ENCODE peak calls at places on chromosomes 3 and 15, in eight cellular contexts. D, Q, W, N, A, U, J and C are unnamed samples. For H3K36me3, the result is how much of the 10 kb centered on the place peaks cover.

GRCh38 chr3:72571052-72571451 is 277.2 kb downstream of the SHQ1 start:
- DNase-seq in N (no peak), Q (no peak), U (no peak), J (no peak), A (no peak), D (no peak), W (no peak), C (no peak)

GRCh38 chr3:42515976-42516375 is 13.5 kb downstream of the VIPR1 start:
- DNase-seq in D (no peak), Q (no peak), N (no peak), U (no peak), J (no peak), A (no peak), W (no peak), C (no peak)

GRCh38 chr15:76217029-76217866 is 94.0 kb downstream of the ETFA start:
- DNase-seq in N (no peak), U (no peak), W (no peak), A (no peak), J (no peak), D (no peak), Q (no peak), C (no peak)

GRCh38 chr15:100284191-100284590 is 57.6 kb downstream of the ADAMTS17 start:
- DNase-seq in J (no peak), N (no peak), U (no peak), Q (no peak), A (no peak), W (no peak), D (no peak), C (no peak)

GRCh38 chr3:124316034-124316287 is 324.0 kb upstream of the ROPN1 start:
- DNase-seq in J (no peak), A (no peak), Q (no peak), N (no peak), D (no peak), W (no peak), U (no peak), C (no peak)

GRCh38 chr3:34881026-34881425 is 758.3 kb upstream of the ARPP21 start:
- DNase-seq in Q (no peak), A (no peak), U (no peak), N (no peak), D (no peak), W (no peak), J (no peak), C (no peak)

GRCh38 chr3:155441026-155441425 is 147.5 kb upstream of the STRIT1 start:
- DNase-seq in U (no peak), Q (no peak), N (no peak), J (no peak), D (no peak), A (no peak), W (no peak), C (no peak)

GRCh38 chr3:71119171-71119570 is 464.4 kb downstream of the FOXP1 start:
- DNase-seq in N (no peak), J (no peak), D (no peak), U (no peak), Q (no peak), W (no peak), A (no peak), C (no peak)

GRCh38 chr3:89692601-89693000 is 585.2 kb downstream of the EPHA3 start:
- DNase-seq in D (no peak), A (no peak), Q (no peak), N (no peak), J (no peak), U (no peak), W (no peak), C (no peak)

GRCh38 chr3:149621218-149622005 is 36.4 kb downstream of the WWTR1 start:
- DNase-seq in W (no peak), A (no peak), Q (no peak), D (no peak), N (peak), U (no peak), J (no peak), C (no peak)

GRCh38 chr15:40257656-40258450 is 19.0 kb downstream of the PAK6 start:
- DNase-seq in U (no peak), Q (peak), A (no peak), J (no peak), W (no peak), D (no peak), N (no peak), C (no peak)

GRCh38 chr3:155243512-155243921 is 50.0 kb downstream of the STRIT1 start:
- DNase-seq in D (peak), W (no peak), U (no peak), Q (no peak), A (no peak), N (no peak), J (no peak), C (no peak)

GRCh38 chr3:140378571-140379340 is 299.1 kb upstream of the TRIM42 start:
- DNase-seq in U (no peak), D (no peak), A (no peak), N (no peak), W (no peak), J (no peak), Q (no peak), C (no peak)

GRCh38 chr3:129346690-129347440 is 68.2 kb downstream of the HMCES start:
- DNase-seq in A (peak), D (no peak), Q (no peak), J (no peak), W (no peak), U (no peak), N (no peak), C (no peak)

GRCh38 chr3:172711457-172711800 is 562 bp upstream of the NCEH1 start:
- DNase-seq in J (no peak), U (no peak), A (peak), W (no peak), Q (no peak), D (no peak), N (no peak), C (no peak)

GRCh38 chr3:160473978-160474377 is 24.4 kb upstream of the TRIM59 start:
- DNase-seq in W (no peak), J (no peak), A (no peak), D (no peak), Q (no peak), U (no peak), N (peak), C (no peak)

GRCh38 chr3:33699275-33699674 is 18.8 kb downstream of the CLASP2 start:
- DNase-seq in Q (no peak), U (no peak), J (no peak), A (peak), D (no peak), N (no peak), W (no peak), C (no peak)

GRCh38 chr3:101868534-101869464 is 19.5 kb downstream of the NFKBIZ start:
- DNase-seq in Q (peak), N (no peak), W (no peak), J (peak), D (no peak), A (no peak), U (no peak), C (no peak)

GRCh38 chr15:67174864-67175573 is 79.4 kb downstream of the AAGAB start:
- DNase-seq in J (no peak), Q (peak), A (peak), N (no peak), W (no peak), D (no peak), U (no peak), C (no peak)

GRCh38 chr15:27028836-27029482 is 58.0 kb downstream of the GABRG3 start:
- DNase-seq in Q (no peak), W (no peak), J (no peak), N (no peak), A (no peak), U (no peak), D (no peak), C (no peak)

GRCh38 chr3:148643389-148643840 is 54.3 kb upstream of the AGTR1 start:
- DNase-seq in J (no peak), D (no peak), Q (no peak), N (peak), W (no peak), A (no peak), U (no peak), C (no peak)

GRCh38 chr3:128188958-128189357 is 35.7 kb downstream of the EEFSEC start:
- DNase-seq in J (no peak), A (no peak), W (no peak), D (no peak), U (no peak), N (no peak), Q (no peak), C (no peak)

GRCh38 chr15:68801572-68802148 is 19.0 kb downstream of the ANP32A start:
- DNase-seq in Q (no peak), D (no peak), W (no peak), N (no peak), J (no peak), A (no peak), U (no peak), C (no peak)

GRCh38 chr15:88247914-88248313 is 8.6 kb downstream of the NTRK3 start:
- DNase-seq in Q (no peak), J (peak), U (no peak), A (no peak), D (no peak), N (no peak), W (no peak), C (no peak)

GRCh38 chr15:45157056-45157455 is 27.3 kb downstream of the DUOX1 start:
- DNase-seq in J (no peak), W (no peak), Q (no peak), A (no peak), U (no peak), N (peak), D (no peak), C (no peak)

GRCh38 chr15:87733005-87733404 is 523.5 kb downstream of the NTRK3 start:
- DNase-seq in U (no peak), A (no peak), Q (no peak), J (no peak), N (no peak), D (no peak), W (no peak), C (no peak)

GRCh38 chr3:12312010-12312409 is 23.1 kb downstream of the PPARG start:
- DNase-seq in A (no peak), N (no peak), J (no peak), U (no peak), W (no peak), Q (no peak), D (no peak), C (no peak)

GRCh38 chr3:186044973-186045372 is 63.9 kb downstream of the ETV5 start:
- DNase-seq in U (no peak), W (no peak), D (no peak), Q (no peak), J (no peak), N (no peak), A (no peak), C (no peak)

GRCh38 chr3:150409527-150410310 is 1.6 kb downstream of the TSC22D2 start:
- DNase-seq in A (peak), J (peak), D (peak), W (peak), U (peak), Q (peak), N (no peak), C (peak)

GRCh38 chr3:185983495-185984141 is 45.8 kb upstream of the TRA2B start:
- DNase-seq in N (no peak), J (peak), A (peak), Q (no peak), W (peak), D (peak), U (peak), C (peak)

GRCh38 chr15:51533672-51534398 is 88.7 kb downstream of the DMXL2 start:
- DNase-seq in A (no peak), W (no peak), N (no peak), U (no peak), Q (no peak), J (no peak), D (no peak), C (no peak)

GRCh38 chr3:113533534-113533892 is 1.2 kb downstream of the SIDT1 start:
- DNase-seq in Q (no peak), A (peak), U (no peak), D (no peak), J (no peak), N (no peak), W (no peak), C (peak)

GRCh38 chr3:106261915-106262683 is 393.3 kb upstream of the CBLB start:
- DNase-seq in U (no peak), Q (no peak), J (no peak), A (no peak), D (no peak), W (no peak), N (peak), C (no peak)

GRCh38 chr15:101554115-101554915 is 64.8 kb upstream of the PCSK6 start:
- DNase-seq in N (no peak), J (no peak), A (no peak), D (no peak), U (no peak), Q (no peak), W (no peak), C (no peak)

GRCh38 chr3:144361002-144361401 is 389.4 kb downstream of the DIPK2A start:
- DNase-seq in Q (no peak), W (no peak), U (no peak), D (no peak), A (no peak), J (no peak), N (no peak), C (no peak)

GRCh38 chr15:44319385-44319784 is 30.9 kb downstream of the GOLM2 start:
- DNase-seq in W (no peak), A (peak), Q (no peak), D (peak), N (no peak), J (no peak), U (no peak), C (no peak)

GRCh38 chr15:33934896-33935295 is 33.4 kb upstream of the CHRM5 start:
- DNase-seq in U (no peak), W (no peak), D (no peak), Q (no peak), N (peak), A (no peak), J (no peak), C (no peak)

GRCh38 chr3:47762233-47762632 is 19.5 kb downstream of the SMARCC1 start:
- DNase-seq in W (no peak), A (no peak), D (no peak), N (no peak), Q (no peak), U (no peak), J (no peak), C (no peak)
- H3K36me3 ChIP-seq in W (under half), A (half or more), D (under half), N (under half), Q (under half), U (under half), J (under half), C (under half)

GRCh38 chr15:93587046-93587445 is 498.0 kb upstream of the RGMA start:
- DNase-seq in Q (no peak), J (no peak), D (no peak), A (no peak), U (no peak), W (no peak), N (no peak), C (no peak)
- H3K36me3 ChIP-seq in Q (under half), J (under half), D (under half), A (under half), U (under half), W (under half), N (under half), C (under half)

DNA sequence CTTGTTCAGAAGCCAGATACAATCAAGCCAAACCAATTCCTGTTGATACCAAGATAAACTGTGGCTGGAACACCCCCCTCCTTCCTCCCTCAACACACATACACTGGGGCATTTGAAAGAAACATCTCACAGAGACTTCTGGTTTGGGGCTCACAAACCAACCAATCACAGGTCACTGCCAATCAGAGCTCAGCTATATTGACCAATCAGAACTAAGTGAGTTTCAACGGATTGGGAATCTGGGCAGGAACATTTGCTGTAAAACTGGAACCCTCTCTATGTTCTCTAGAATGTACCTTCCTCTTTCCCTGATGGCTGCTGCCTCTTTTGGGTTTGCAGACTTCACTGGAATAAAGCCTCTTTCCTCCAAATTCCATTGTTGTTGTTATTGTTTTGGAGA is 340.6 kb upstream of the GOLIM4 start:
- DNase-seq in J (no peak), D (no peak), N (no peak), U (no peak), A (no peak), W (no peak), Q (no peak), C (no peak)
- H3K36me3 ChIP-seq in J (under half), D (under half), N (under half), U (under half), A (under half), W (under half), Q (under half), C (under half)

GRCh38 chr15:58918239-58918638 is 15.2 kb downstream of the SLTM start:
- DNase-seq in Q (no peak), A (no peak), N (no peak), D (no peak), W (no peak), U (no peak), J (no peak), C (no peak)

GRCh38 chr15:58921267-58921666 is 12.2 kb downstream of the SLTM start:
- DNase-seq in W (no peak), J (no peak), A (no peak), D (no peak), U (no peak), Q (no peak), N (no peak), C (no peak)

GRCh38 chr15:58919232-58919631 is 14.2 kb downstream of the SLTM start:
- DNase-seq in J (no peak), W (no peak), N (no peak), A (no peak), Q (no peak), U (no peak), D (no peak), C (no peak)

DNA sequence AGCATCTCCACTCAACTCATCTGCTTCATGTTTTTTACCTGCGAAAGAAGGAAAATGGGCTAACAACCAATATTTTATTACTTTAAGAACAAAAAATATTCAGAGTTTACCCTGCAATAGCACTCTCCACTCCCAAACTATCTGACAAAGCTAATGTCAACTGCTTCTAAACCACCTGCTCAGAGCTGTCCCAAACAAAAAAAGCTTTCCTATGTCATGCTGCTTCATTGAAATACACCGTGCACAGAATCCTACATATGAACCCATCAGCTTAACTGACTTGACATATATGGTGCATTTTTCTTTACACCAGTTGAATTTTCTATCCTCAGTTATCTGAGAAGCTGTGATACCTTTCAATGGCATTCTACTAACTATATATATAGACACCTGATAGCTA is 16.5 kb downstream of the SLTM start:
- DNase-seq in A (no peak), U (no peak), D (no peak), J (no peak), N (no peak), W (no peak), Q (no peak), C (no peak)
- H3K36me3 ChIP-seq in A (half or more), U (under half), D (under half), J (under half), N (under half), W (under half), Q (under half), C (half or more)

DNA sequence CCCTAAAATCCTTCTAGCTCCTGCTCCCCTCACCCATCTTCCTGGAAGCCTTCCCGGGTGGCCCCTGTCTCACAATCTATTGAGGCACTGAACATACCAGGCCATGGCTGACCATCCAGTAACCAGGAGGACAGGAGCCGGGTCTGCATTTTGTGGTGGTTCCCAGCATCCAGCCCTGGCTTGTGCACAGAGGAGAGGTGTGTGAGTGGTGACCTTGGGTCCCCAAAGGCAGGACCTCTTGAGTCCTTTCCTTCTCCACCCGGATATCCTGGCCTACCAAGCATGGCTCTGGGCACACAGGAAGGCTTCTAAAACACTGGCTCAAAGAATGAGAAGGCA is 7.8 kb downstream of the CSK start:
- DNase-seq in N (no peak), A (no peak), U (no peak), J (no peak), W (no peak), Q (no peak), D (no peak), C (peak)
- H3K36me3 ChIP-seq in N (under half), A (half or more), U (under half), J (under half), W (under half), Q (under half), D (under half), C (under half)